ENCODE peak calls at places on chromosomes 2 and 18, in six cellular contexts. U is H1, S is mesenchymal stem cell, V is IMR-90, H is H9, I is mesendoderm. Y is an unnamed sample.

GRCh38 chr2:105690566-105690965 is 54.1 kb upstream of the NCK2 start:
- DNase-seq in U (no peak), S (no peak), V (no peak), H (no peak), I (no peak), Y (no peak)

GRCh38 chr2:20514596-20515269 is 67.9 kb downstream of the RHOB start:
- DNase-seq in U (no peak), S (peak), V (peak), H (peak), I (peak), Y (no peak)

GRCh38 chr18:56929861-56930260 is 217.0 kb upstream of the BOD1L2 start:
- DNase-seq in U (no peak), S (no peak), V (no peak), H (no peak), I (no peak), Y (no peak)

GRCh38 chr2:224780814-224781213 is 64.6 kb upstream of the CCDC195 start:
- DNase-seq in U (no peak), S (no peak), V (no peak), H (no peak), I (no peak), Y (no peak)

GRCh38 chr2:178271629-178272333 is 77.5 kb downstream of the OSBPL6 start:
- DNase-seq in U (no peak), S (no peak), V (peak), H (no peak), I (no peak), Y (no peak)

GRCh38 chr2:100197643-100198153 is 55.3 kb upstream of the AFF3 start:
- DNase-seq in U (no peak), S (peak), V (peak), H (peak), I (peak), Y (peak)

GRCh38 chr2:17476820-17477219 is 41.4 kb downstream of the RAD51AP2 start:
- DNase-seq in U (no peak), S (no peak), V (no peak), H (no peak), I (no peak), Y (no peak)

GRCh38 chr2:240565267-240566202 is 2.7 kb upstream of the RNPEPL1 start:
- DNase-seq in U (no peak), S (peak), V (peak), H (peak), I (no peak), Y (no peak)

GRCh38 chr2:231590614-231591013 is 2.0 kb upstream of the TEX44 start:
- DNase-seq in U (no peak), S (no peak), V (no peak), H (peak), I (peak), Y (no peak)

GRCh38 chr2:191617589-191617988 is 60.3 kb upstream of the NABP1 start:
- DNase-seq in U (no peak), S (no peak), V (no peak), H (no peak), I (no peak), Y (no peak)

GRCh38 chr2:119487434-119488244 is 36.6 kb downstream of the SCTR start:
- DNase-seq in U (no peak), S (no peak), V (no peak), H (no peak), I (no peak), Y (no peak)

GRCh38 chr2:27721335-27721734 is 50.2 kb upstream of the MRPL33 start:
- DNase-seq in U (no peak), S (no peak), V (no peak), H (no peak), I (peak), Y (no peak)

GRCh38 chr2:219566640-219567039 is 4.7 kb downstream of the OBSL1 start:
- DNase-seq in U (no peak), S (no peak), V (no peak), H (no peak), I (no peak), Y (no peak)

GRCh38 chr2:21860913-21861312 is 737.1 kb downstream of the TDRD15 start:
- DNase-seq in U (no peak), S (peak), V (peak), H (no peak), I (no peak), Y (no peak)

GRCh38 chr2:44668336-44668735 is 273.2 kb upstream of the SIX3 start:
- DNase-seq in U (no peak), S (no peak), V (no peak), H (no peak), I (peak), Y (no peak)

GRCh38 chr2:191265311-191266170 is 20.3 kb downstream of the MYO1B start:
- DNase-seq in U (no peak), S (peak), V (peak), H (no peak), I (no peak), Y (no peak)

GRCh38 chr2:112920923-112921532 is 10.1 kb downstream of the IL37 start:
- DNase-seq in U (no peak), S (no peak), V (peak), H (no peak), I (no peak), Y (no peak)

GRCh38 chr18:10443001-10443400 is 11.4 kb upstream of the APCDD1 start:
- DNase-seq in U (no peak), S (no peak), V (no peak), H (no peak), I (no peak), Y (no peak)

GRCh38 chr2:19899853-19900525 is 1.8 kb downstream of the TTC32 start:
- DNase-seq in U (no peak), S (peak), V (no peak), H (no peak), I (no peak), Y (no peak)

GRCh38 chr2:69559696-69560482 is 83.7 kb downstream of the AAK1 start:
- DNase-seq in U (peak), S (peak), V (peak), H (peak), I (peak), Y (peak)

GRCh38 chr2:234839285-234839684 is 112.5 kb upstream of the SH3BP4 start:
- DNase-seq in U (no peak), S (peak), V (no peak), H (no peak), I (peak), Y (no peak)

GRCh38 chr18:48550101-48550729 is 11.4 kb downstream of the CTIF start:
- DNase-seq in U (no peak), S (no peak), V (no peak), H (no peak), I (no peak), Y (no peak)

GRCh38 chr2:29269095-29270090 is 154.2 kb downstream of the CLIP4 start:
- DNase-seq in U (no peak), S (no peak), V (no peak), H (no peak), I (peak), Y (no peak)

GRCh38 chr2:193141-193552 is 70.7 kb downstream of the SH3YL1 start:
- DNase-seq in U (no peak), S (peak), V (peak), H (no peak), I (no peak), Y (no peak)

GRCh38 chr2:45191096-45191863 is 182.0 kb upstream of the SIX2 start:
- DNase-seq in U (no peak), S (peak), V (peak), H (no peak), I (no peak), Y (no peak)

GRCh38 chr2:240594511-240595380 is 8.2 kb downstream of the CAPN10 start:
- DNase-seq in U (no peak), S (no peak), V (no peak), H (no peak), I (no peak), Y (no peak)

GRCh38 chr18:31512203-31512764 is 14.3 kb downstream of the DSG2 start:
- DNase-seq in U (no peak), S (peak), V (peak), H (no peak), I (peak), Y (no peak)

GRCh38 chr2:43083710-43084698 is 142.4 kb downstream of the ZFP36L2 start:
- DNase-seq in U (no peak), S (peak), V (peak), H (peak), I (peak), Y (no peak)

GRCh38 chr2:71379086-71379485 is 47.5 kb downstream of the ZNF638 start:
- DNase-seq in U (no peak), S (peak), V (peak), H (no peak), I (peak), Y (no peak)

GRCh38 chr2:100208375-100208774 is 66.0 kb upstream of the AFF3 start:
- DNase-seq in U (no peak), S (no peak), V (peak), H (no peak), I (no peak), Y (no peak)

GRCh38 chr18:10006261-10006903 is 92.6 kb downstream of the VAPA start:
- DNase-seq in U (no peak), S (peak), V (peak), H (no peak), I (peak), Y (no peak)

GRCh38 chr2:233480490-233481202 is 85.9 kb downstream of the USP40 start:
- DNase-seq in U (no peak), S (no peak), V (no peak), H (no peak), I (no peak), Y (no peak)

DNA sequence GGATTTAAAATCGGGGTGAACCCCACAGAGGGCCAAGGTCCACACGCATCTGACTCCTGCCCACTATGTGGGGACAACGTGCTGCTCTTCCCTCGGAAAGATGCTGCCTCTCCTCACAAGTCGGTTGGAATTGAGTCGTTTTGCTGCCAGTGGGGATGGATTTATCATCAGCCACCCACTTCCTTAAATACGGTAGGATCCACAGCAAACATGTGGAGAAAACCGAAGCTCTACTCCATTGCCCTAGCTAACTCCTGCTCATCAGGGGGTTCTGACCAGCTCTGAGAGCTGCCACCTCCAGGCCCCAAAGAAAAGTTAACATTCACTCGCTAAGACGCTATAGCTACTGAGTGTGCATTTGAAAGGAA is 80.9 kb downstream of the CHRNA1 start:
- DNase-seq in U (no peak), S (peak), V (peak), H (peak), I (peak), Y (peak)
- H3K23ac ChIP-seq in U (no peak), S (no peak), V (peak), H (no peak), I (no peak), Y (no peak)

DNA sequence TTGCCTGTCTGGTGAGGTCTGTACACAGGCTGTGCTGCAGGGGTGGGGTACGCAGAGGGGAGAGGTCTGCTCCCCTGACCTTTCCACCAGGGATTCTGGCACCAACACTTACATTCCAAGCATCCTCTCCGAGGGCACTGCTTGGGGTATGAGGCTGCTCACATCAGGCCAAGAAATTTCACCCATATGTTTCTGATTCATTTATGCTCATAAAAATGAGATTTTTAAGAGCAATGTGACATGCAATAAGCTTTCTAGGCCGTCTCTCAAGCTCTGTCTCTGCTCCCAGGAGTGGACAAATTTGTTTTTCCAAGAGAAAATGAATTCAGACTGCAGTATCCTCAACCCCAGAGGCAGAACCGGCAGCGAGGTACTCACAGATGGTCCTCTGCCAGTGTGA is 237.3 kb downstream of the INSIG2 start:
- DNase-seq in U (no peak), S (no peak), V (no peak), H (no peak), I (no peak), Y (no peak)
- H2BK15ac ChIP-seq in U (no peak), S (no peak), V (no peak), H (no peak), I (no peak), Y (no peak)

DNA sequence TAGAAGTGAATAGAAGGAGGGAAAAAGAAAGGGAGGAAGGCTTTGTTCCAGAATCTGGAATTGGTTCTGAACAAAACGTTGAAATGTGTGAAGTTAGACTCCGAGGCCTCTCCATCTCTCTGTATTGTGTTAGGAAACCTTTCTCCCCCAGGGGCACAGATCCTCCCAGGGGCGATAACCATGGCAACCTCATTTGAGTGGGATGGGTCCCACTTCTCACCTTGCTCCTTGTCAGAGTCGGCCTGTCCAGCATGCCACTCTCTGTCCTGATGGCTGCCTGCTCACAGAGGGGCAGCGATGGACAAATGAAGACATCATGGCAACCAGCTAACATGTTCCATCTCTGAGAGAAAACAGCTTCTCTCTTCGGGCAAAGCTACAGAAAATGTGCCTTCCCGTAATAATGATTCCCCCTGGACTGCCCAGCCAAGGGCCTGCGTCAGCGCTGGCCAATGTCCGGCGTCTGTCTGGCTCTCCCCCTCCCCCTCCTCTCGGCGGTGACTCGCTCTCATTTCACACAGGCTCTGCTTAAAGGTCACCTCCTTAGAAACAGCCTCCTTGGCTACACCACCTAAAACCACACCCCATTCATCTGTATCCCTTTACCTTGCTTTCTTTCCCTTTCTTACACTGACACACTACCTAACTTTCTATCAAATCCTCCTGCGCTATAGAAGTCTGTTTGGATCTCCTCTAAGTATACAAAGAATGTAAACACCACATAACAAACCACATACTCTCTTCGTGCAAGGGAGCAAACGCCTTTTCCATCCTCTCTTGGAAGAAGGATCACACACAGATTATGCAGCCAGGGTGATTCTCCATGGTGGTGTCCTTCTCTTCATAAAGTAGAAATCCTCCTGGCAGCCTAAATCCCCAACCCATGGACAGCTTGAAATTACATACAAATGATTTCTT is 32.1 kb upstream of the TTC39C start:
- DNase-seq in U (no peak), S (peak), V (peak), H (no peak), I (no peak), Y (no peak)
- H3K9ac ChIP-seq in U (no peak), S (peak), V (peak), H (no peak), I (no peak), Y (no peak)

GRCh38 chr18:75454022-75454795 is 26.7 kb upstream of the SMIM21 start:
- DNase-seq in U (no peak), S (no peak), V (peak), H (no peak), I (no peak), Y (no peak)
- H3K23ac ChIP-seq in U (no peak), S (no peak), V (no peak), H (no peak), I (no peak), Y (no peak)

DNA sequence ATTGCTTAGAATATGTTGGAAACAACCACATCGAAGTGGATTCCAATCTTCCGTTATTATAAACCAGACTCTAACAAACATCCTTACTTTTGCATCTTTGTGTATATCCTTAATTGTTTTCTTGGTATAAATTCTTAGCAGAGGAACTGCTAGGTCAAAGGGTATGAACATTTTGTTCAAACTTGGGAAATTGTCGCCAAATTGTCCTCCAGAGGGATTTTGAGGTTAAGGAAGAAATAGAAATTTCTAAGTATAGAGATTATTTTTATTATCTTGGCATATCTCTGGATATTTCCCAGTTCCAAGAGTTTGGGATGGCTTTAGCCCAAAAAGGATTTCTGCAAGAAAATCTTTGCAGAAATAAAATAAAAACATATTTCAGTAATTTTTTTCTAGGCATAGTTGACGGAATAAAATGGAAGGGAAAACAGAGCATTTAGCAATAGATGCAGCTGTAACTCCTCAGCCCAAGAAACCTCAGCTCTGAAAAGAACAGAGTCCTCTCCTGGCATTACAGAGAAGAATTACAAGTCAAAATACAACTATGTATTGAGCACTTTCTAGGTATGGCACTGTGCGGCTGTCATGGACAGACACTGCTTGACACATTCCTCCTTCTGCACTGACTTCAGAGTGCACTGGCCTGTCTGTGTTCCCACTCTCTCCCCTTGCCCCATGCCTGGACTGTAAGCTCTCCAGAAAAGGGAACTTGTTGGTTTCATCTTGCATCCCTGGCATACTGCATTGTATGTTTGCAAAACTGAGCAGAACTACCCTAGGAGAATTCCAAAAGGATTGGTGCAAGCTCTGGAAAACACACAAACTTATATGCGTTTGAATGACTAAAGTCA is 117.3 kb upstream of the STON1 start:
- DNase-seq in U (no peak), S (no peak), V (no peak), H (no peak), I (no peak), Y (no peak)
- H2BK15ac ChIP-seq in U (no peak), S (no peak), V (no peak), H (no peak), I (no peak), Y (no peak)

Y was measured in neuronal stem cell.